ENCODE peak calls at places on chromosomes 12 and 14, in eight cellular contexts. G is Peyer's patch, K is nephron progenitor cell, N is GM12865, O is AG10803, R is AG04450, E is BJ, W is progenitor cell of endocrine pancreas. P is an unnamed sample.

GRCh38 chr14:20343092-20343854 is at the start of gene PARP2:
- DNase-seq in K (peak), N (peak), R (peak), G (peak), O (peak), W (peak), E (peak), P (peak)

GRCh38 chr12:94686834-94687628 is 36.7 kb upstream of the TMCC3 start:
- DNase-seq in G (no peak), N (no peak), W (no peak), O (no peak), R (no peak), E (no peak), K (no peak), P (no peak)

GRCh38 chr12:43957732-43958131 is 121.9 kb downstream of the TMEM117 start:
- DNase-seq in E (no peak), R (peak), K (peak), G (no peak), O (peak), W (no peak), N (peak), P (no peak)

GRCh38 chr12:48336564-48336963 is 14.2 kb downstream of the ZNF641 start:
- DNase-seq in W (no peak), O (no peak), K (no peak), R (no peak), G (no peak), E (no peak), N (peak), P (no peak)

GRCh38 chr12:49823951-49824350 is 4.3 kb downstream of the NCKAP5L start:
- DNase-seq in W (no peak), E (no peak), O (no peak), N (no peak), R (no peak), K (no peak), G (no peak), P (no peak)

GRCh38 chr12:46659032-46659703 is 166.6 kb downstream of the SLC38A4 start:
- DNase-seq in W (no peak), E (no peak), O (peak), N (no peak), G (no peak), R (no peak), K (no peak), P (no peak)

GRCh38 chr14:31971612-31972011 is 105.5 kb upstream of the ARHGAP5 start:
- DNase-seq in R (no peak), W (no peak), K (no peak), G (no peak), O (no peak), E (no peak), N (no peak), P (no peak)

GRCh38 chr12:44159211-44159610 is 323.3 kb downstream of the TMEM117 start:
- DNase-seq in N (no peak), W (no peak), R (no peak), O (no peak), K (no peak), G (no peak), E (no peak), P (no peak)

GRCh38 chr14:58121530-58122186 is 30.4 kb downstream of the ARMH4 start:
- DNase-seq in R (no peak), K (no peak), G (no peak), W (no peak), E (no peak), O (no peak), N (no peak), P (no peak)

GRCh38 chr12:127655691-127656090 is 611.3 kb upstream of the TMEM132C start:
- DNase-seq in G (no peak), E (peak), O (peak), N (no peak), W (no peak), R (peak), K (no peak), P (no peak)

GRCh38 chr12:69502342-69503081 is 32.3 kb downstream of the FRS2 start:
- DNase-seq in G (no peak), N (no peak), W (no peak), R (no peak), O (peak), E (no peak), K (no peak), P (no peak)

GRCh38 chr14:104296388-104297312 is 158.3 kb downstream of the KIF26A start:
- DNase-seq in O (no peak), G (no peak), R (no peak), W (no peak), N (no peak), K (no peak), E (no peak), P (no peak)

GRCh38 chr14:35766700-35767082 is 42.4 kb downstream of the RALGAPA1 start:
- DNase-seq in R (no peak), W (no peak), O (no peak), G (no peak), N (no peak), E (no peak), K (no peak), P (no peak)

GRCh38 chr12:44869503-44869902 is 6.6 kb downstream of the NELL2 start:
- DNase-seq in R (no peak), G (no peak), O (no peak), W (no peak), N (no peak), E (no peak), K (no peak), P (no peak)

GRCh38 chr14:71267691-71268090 is 360.4 kb downstream of the PCNX1 start:
- DNase-seq in G (no peak), O (no peak), E (no peak), N (no peak), R (no peak), K (no peak), W (no peak), P (no peak)

GRCh38 chr12:77923882-77924281 is 93.2 kb downstream of the NAV3 start:
- DNase-seq in K (no peak), O (peak), W (no peak), E (no peak), N (no peak), R (no peak), G (no peak), P (no peak)

GRCh38 chr12:131513606-131514005 is 197.3 kb upstream of the SFSWAP start:
- DNase-seq in G (no peak), W (no peak), O (no peak), E (no peak), K (no peak), R (no peak), N (no peak), P (no peak)

DNA sequence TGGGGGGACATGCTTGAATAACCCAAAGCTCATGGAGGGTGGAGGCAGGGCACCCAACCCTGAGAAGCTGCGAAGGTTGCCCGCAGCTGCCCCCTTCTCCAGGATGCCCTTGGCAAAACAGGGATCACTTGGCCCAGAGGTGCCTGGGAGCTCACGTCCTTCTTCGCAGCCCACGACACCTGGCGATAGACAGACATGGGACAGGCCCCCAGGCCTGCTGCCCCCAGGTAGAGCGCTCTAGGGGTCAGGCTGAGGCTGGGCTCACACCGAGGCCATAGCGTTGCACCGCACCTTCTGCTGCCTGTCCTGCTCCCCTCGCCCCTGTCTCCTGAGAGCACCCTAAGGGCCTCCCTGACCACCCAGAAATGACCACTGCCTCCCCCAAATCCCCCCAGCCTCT is 20.2 kb upstream of the PLA2G1B start:
- DNase-seq in N (no peak), K (no peak), G (no peak), W (no peak), E (no peak), O (no peak), R (no peak), P (no peak)
- TF ChIP-seq CTCF in N (no peak), K (no peak), G (no peak), W (no peak), E (no peak), O (no peak), R (no peak), P (no peak)

DNA sequence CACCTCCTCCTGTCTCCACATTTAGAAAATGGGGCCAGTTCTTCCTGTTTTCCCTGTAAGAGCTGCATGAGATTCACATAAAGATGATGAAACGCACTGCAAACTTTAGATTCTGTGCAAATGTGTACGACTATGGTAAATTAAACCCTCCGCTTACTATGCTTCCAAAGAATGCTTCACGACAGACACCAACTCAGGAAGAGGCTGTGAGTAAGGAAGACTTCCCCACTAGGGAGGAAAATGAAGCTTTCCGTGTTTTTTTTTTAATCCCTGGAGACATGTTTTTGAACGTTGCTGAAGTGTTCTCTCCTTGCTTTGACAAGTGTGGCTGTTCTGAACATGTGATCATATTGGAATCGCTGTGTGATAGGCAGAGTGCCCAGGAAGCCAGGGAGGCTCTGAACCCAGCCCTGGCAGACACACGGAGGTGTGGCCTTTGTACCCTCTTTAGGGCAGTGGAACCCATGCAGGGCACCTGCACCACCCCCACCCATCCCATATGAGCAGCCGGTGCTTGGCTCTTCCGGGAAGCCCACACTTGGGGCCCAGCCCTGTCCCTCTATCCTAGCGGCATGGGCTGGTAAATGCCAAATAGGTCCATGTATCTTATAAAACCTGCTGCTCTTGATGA is 7.5 kb upstream of the SYNE3 start:
- DNase-seq in R (peak), E (no peak), G (peak), K (no peak), W (no peak), O (peak), N (no peak), P (no peak)
- TF ChIP-seq CTCF in R (peak), E (no peak), G (no peak), K (no peak), W (no peak), O (no peak), N (peak), P (no peak)

GRCh38 chr12:124740691-124741137 is 123.0 kb downstream of the SCARB1 start:
- DNase-seq in N (peak), O (no peak), R (no peak), E (no peak), G (no peak), W (no peak), K (no peak), P (no peak)
- TF ChIP-seq CTCF in N (no peak), O (no peak), R (no peak), E (no peak), G (no peak), W (no peak), K (no peak), P (no peak)

DNA sequence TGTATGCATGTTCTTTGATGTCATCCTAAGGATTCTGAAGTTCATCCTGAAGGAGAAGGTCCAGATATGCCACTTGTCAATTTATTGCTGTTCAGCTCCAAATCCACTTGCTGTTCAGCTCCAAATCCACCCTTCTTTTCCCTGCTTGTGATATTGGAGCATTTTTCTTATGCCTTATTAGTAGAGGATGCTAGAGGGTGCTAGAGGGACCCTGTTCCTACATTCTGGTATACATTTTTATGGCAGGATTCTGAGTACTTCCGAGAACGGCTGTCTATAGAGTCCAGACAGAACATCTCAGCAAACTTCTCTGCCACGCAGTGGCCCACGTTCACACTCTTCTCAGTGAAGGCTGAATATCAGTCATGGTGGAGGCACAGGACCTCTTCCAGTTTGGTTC is 406.7 kb downstream of the NOVA1 start:
- DNase-seq in O (no peak), G (no peak), W (no peak), K (no peak), N (no peak), R (no peak), E (no peak), P (no peak)
- TF ChIP-seq CTCF in O (peak), G (no peak), W (peak), K (no peak), N (no peak), R (no peak), E (no peak), P (peak)